ENCODE peak calls at places on chromosomes 5 and 9, in five cellular contexts. L is A549, F is HCT116, R is fibroblast of mammary gland, A is endothelial cell. K is an unnamed sample.

GRCh38 chr5:152560508-152561137 is 155.5 kb upstream of the NMUR2 start:
- DNase-seq in F (peak; percentile 18), R (peak; percentile 67), L (peak; percentile 59), A (peak; percentile 77), K (peak; percentile 52)

GRCh38 chr9:4324513-4324912 is 24.6 kb upstream of the GLIS3 start:
- DNase-seq in A (no peak), L (no peak), F (no peak), R (peak; percentile 93), K (no peak)

GRCh38 chr9:137241490-137242328 is 622 bp downstream of the TUBB4B start:
- DNase-seq in F (no peak), A (no peak), R (peak; percentile 44), L (no peak), K (no peak)

GRCh38 chr5:140570058-140570457 is 5.4 kb downstream of the SLC35A4 start:
- DNase-seq in F (no peak), A (no peak), L (no peak), R (no peak), K (no peak)

GRCh38 chr9:137242329-137243204 is 1.5 kb downstream of the TUBB4B start:
- DNase-seq in A (no peak), R (no peak), L (no peak), F (no peak), K (no peak)

GRCh38 chr5:139658501-139658927 is 10.4 kb downstream of the CXXC5 start:
- DNase-seq in R (peak; percentile 75), A (no peak), F (no peak), L (no peak), K (no peak)

GRCh38 chr5:80793354-80793753 is 138.6 kb upstream of the DHFR start:
- DNase-seq in R (no peak), L (no peak), F (no peak), A (no peak), K (no peak)

GRCh38 chr5:157532022-157532421 is 43.6 kb downstream of the ADAM19 start:
- DNase-seq in R (no peak), A (no peak), F (no peak), L (no peak), K (no peak)

GRCh38 chr9:124264812-124265211 is 7.1 kb downstream of the NEK6 start:
- DNase-seq in A (no peak), L (no peak), F (no peak), R (peak; percentile 78), K (no peak)

GRCh38 chr9:91426123-91426745 is 2.6 kb upstream of the NFIL3 start:
- DNase-seq in F (peak; percentile 51), A (no peak), L (peak; percentile 69), R (peak; percentile 82), K (no peak)

GRCh38 chr5:92372766-92373165 is 989.6 kb upstream of the ARRDC3 start:
- DNase-seq in R (peak; percentile 71), A (no peak), L (no peak), F (no peak), K (no peak)

GRCh38 chr5:130710596-130710995 is 454.5 kb downstream of the HINT1 start:
- DNase-seq in L (peak; percentile 88), F (no peak), A (peak; percentile 8), R (peak; percentile 68), K (no peak)

GRCh38 chr9:138101444-138102234 is 224.1 kb downstream of the CACNA1B start:
- DNase-seq in F (no peak), R (no peak), A (no peak), L (no peak), K (no peak)

GRCh38 chr5:16304846-16305245 is 125.3 kb upstream of the MARCHF11 start:
- DNase-seq in F (no peak), L (no peak), R (peak; percentile 0), A (no peak), K (no peak)

GRCh38 chr5:138752951-138753793 is at the start of gene CTNNA1:
- DNase-seq in A (peak; percentile 78), F (peak; percentile 71), R (peak; percentile 50), L (peak; percentile 77), K (peak; percentile 75)

GRCh38 chr9:136344544-136345280 is 17.4 kb downstream of the GPSM1 start:
- DNase-seq in A (no peak), F (no peak), L (no peak), R (no peak), K (no peak)

GRCh38 chr5:126031989-126032716 is 391.1 kb upstream of the GRAMD2B start:
- DNase-seq in R (peak; percentile 79), A (no peak), L (no peak), F (no peak), K (no peak)

GRCh38 chr9:17520264-17521058 is 58.4 kb upstream of the SH3GL2 start:
- DNase-seq in A (no peak), F (no peak), R (no peak), L (no peak), K (no peak)

GRCh38 chr9:138010274-138010800 is 132.8 kb downstream of the CACNA1B start:
- DNase-seq in F (no peak), L (no peak), R (no peak), A (no peak), K (no peak)

GRCh38 chr9:128841704-128842492 is 12.3 kb upstream of the SPOUT1 start:
- DNase-seq in F (no peak), L (no peak), A (no peak), R (no peak), K (no peak)

GRCh38 chr9:124341455-124342170 is 73.6 kb downstream of the PSMB7 start:
- DNase-seq in R (no peak), L (no peak), F (no peak), A (no peak), K (no peak)

GRCh38 chr5:14211818-14212799 is 69.0 kb downstream of the TRIO start:
- DNase-seq in L (no peak), A (no peak), R (no peak), F (no peak), K (no peak)

GRCh38 chr5:12911156-12911555 is 1006.9 kb upstream of the CTNND2 start:
- DNase-seq in F (no peak), R (no peak), L (no peak), A (no peak), K (no peak)

GRCh38 chr5:54867310-54867944 is 118.0 kb downstream of the ESM1 start:
- DNase-seq in L (peak; percentile 50), F (peak; percentile 38), R (peak; percentile 74), A (no peak), K (no peak)

K was measured in progenitor cell of endocrine pancreas.